ENCODE peak calls at places on chromosomes 2 and 18, in eight cellular contexts. A, Q, T, G, K, R, X and Z are unnamed samples.

GRCh38 chr2:25380023-25380422 is 38.3 kb upstream of the DNMT3A start:
- DNase-seq in A (peak), Q (no peak), T (no peak), G (no peak), K (no peak), R (no peak), X (no peak), Z (no peak)

GRCh38 chr2:189782221-189782671 is 1.9 kb downstream of the ORMDL1 start:
- DNase-seq in A (no peak), Q (peak), T (no peak), G (no peak), K (no peak), R (no peak), X (no peak), Z (no peak)

GRCh38 chr2:224524657-224525056 is 60.5 kb downstream of the CUL3 start:
- DNase-seq in A (no peak), Q (no peak), T (no peak), G (no peak), K (no peak), R (no peak), X (no peak), Z (no peak)

GRCh38 chr2:181072486-181072885 is 92.1 kb downstream of the UBE2E3 start:
- DNase-seq in A (no peak), Q (peak), T (no peak), G (no peak), K (no peak), R (no peak), X (no peak), Z (no peak)

GRCh38 chr2:207831569-207832248 is 62.0 kb upstream of the FZD5 start:
- DNase-seq in A (no peak), Q (no peak), T (no peak), G (no peak), K (no peak), R (no peak), X (no peak), Z (no peak)

GRCh38 chr18:62863629-62864028 is 148.3 kb downstream of the PHLPP1 start:
- DNase-seq in A (no peak), Q (peak), T (no peak), G (no peak), K (no peak), R (no peak), X (peak), Z (no peak)

GRCh38 chr18:60676807-60677206 is 304.2 kb upstream of the MC4R start:
- DNase-seq in A (no peak), Q (no peak), T (no peak), G (no peak), K (no peak), R (no peak), X (no peak), Z (no peak)

GRCh38 chr2:54388093-54388492 is 68.0 kb upstream of the SPTBN1 start:
- DNase-seq in A (no peak), Q (no peak), T (no peak), G (no peak), K (no peak), R (no peak), X (no peak), Z (no peak)

GRCh38 chr2:169265581-169265980 is 96.8 kb downstream of the LRP2 start:
- DNase-seq in A (no peak), Q (no peak), T (no peak), G (no peak), K (no peak), R (no peak), X (no peak), Z (no peak)

GRCh38 chr2:108169982-108170625 is 69.7 kb upstream of the SULT1C3 start:
- DNase-seq in A (no peak), Q (peak), T (no peak), G (peak), K (no peak), R (no peak), X (no peak), Z (peak)

GRCh38 chr2:118881490-118882129 is 34.2 kb upstream of the EN1 start:
- DNase-seq in A (peak), Q (peak), T (peak), G (peak), K (peak), R (no peak), X (peak), Z (peak)

GRCh38 chr2:223465793-223466192 is 136.4 kb downstream of the SCG2 start:
- DNase-seq in A (no peak), Q (peak), T (peak), G (no peak), K (no peak), R (peak), X (peak), Z (no peak)

GRCh38 chr2:228181098-228182019 is at the start of gene SPHKAP:
- DNase-seq in A (no peak), Q (no peak), T (no peak), G (peak), K (no peak), R (no peak), X (no peak), Z (no peak)

GRCh38 chr2:113886479-113887383 is 3.2 kb upstream of the ACTR3 start:
- DNase-seq in A (peak), Q (peak), T (peak), G (no peak), K (no peak), R (peak), X (peak), Z (no peak)

GRCh38 chr2:101946372-101946771 is 45.4 kb upstream of the IL1R2 start:
- DNase-seq in A (no peak), Q (no peak), T (no peak), G (no peak), K (no peak), R (no peak), X (no peak), Z (no peak)

GRCh38 chr2:19020144-19021099 is 338.0 kb downstream of the OSR1 start:
- DNase-seq in A (no peak), Q (peak), T (no peak), G (no peak), K (no peak), R (no peak), X (peak), Z (no peak)

GRCh38 chr2:70133521-70134348 is 46.5 kb downstream of the PCBP1 start:
- DNase-seq in A (peak), Q (peak), T (no peak), G (no peak), K (no peak), R (no peak), X (peak), Z (no peak)

GRCh38 chr18:35267161-35267651 is 22.8 kb downstream of the ZSCAN30 start:
- DNase-seq in A (no peak), Q (peak), T (no peak), G (peak), K (peak), R (peak), X (no peak), Z (no peak)

GRCh38 chr2:229701716-229702115 is 12.6 kb downstream of the DNER start:
- DNase-seq in A (no peak), Q (no peak), T (no peak), G (no peak), K (no peak), R (no peak), X (no peak), Z (no peak)

GRCh38 chr2:112156152-112156986 is 18.2 kb downstream of the FBLN7 start:
- DNase-seq in A (no peak), Q (peak), T (peak), G (no peak), K (no peak), R (no peak), X (peak), Z (no peak)

GRCh38 chr2:121376851-121377250 is 91.8 kb upstream of the TFCP2L1 start:
- DNase-seq in A (no peak), Q (peak), T (no peak), G (no peak), K (no peak), R (no peak), X (no peak), Z (no peak)

GRCh38 chr2:3188405-3188946 is 189.1 kb downstream of the EIPR1 start:
- DNase-seq in A (no peak), Q (no peak), T (no peak), G (no peak), K (no peak), R (no peak), X (no peak), Z (no peak)

GRCh38 chr18:31274915-31275314 is 43.0 kb upstream of the DSG1 start:
- DNase-seq in A (no peak), Q (peak), T (no peak), G (no peak), K (no peak), R (peak), X (peak), Z (peak)

GRCh38 chr2:96903318-96903717 is 33.4 kb upstream of the SEMA4C start:
- DNase-seq in A (no peak), Q (no peak), T (no peak), G (no peak), K (no peak), R (no peak), X (no peak), Z (peak)

GRCh38 chr2:219542931-219543595 is 546 bp downstream of the CHPF start:
- DNase-seq in A (no peak), Q (peak), T (no peak), G (no peak), K (no peak), R (no peak), X (peak), Z (peak)

GRCh38 chr18:32138332-32138731 is 46.7 kb downstream of the RNF138 start:
- DNase-seq in A (no peak), Q (no peak), T (no peak), G (no peak), K (no peak), R (no peak), X (no peak), Z (no peak)

GRCh38 chr2:69145204-69145603 is 132.2 kb downstream of the ANTXR1 start:
- DNase-seq in A (no peak), Q (no peak), T (no peak), G (no peak), K (no peak), R (no peak), X (no peak), Z (no peak)

GRCh38 chr2:82481207-82481606 is 1977.9 kb downstream of the SUCLG1 start:
- DNase-seq in A (no peak), Q (no peak), T (no peak), G (no peak), K (no peak), R (no peak), X (no peak), Z (no peak)

GRCh38 chr2:25001329-25001637 is 29.5 kb upstream of the DNAJC27 start:
- DNase-seq in A (no peak), Q (no peak), T (no peak), G (no peak), K (no peak), R (no peak), X (no peak), Z (no peak)

GRCh38 chr2:174829550-174829949 is 65.3 kb upstream of the CHRNA1 start:
- DNase-seq in A (no peak), Q (no peak), T (no peak), G (no peak), K (no peak), R (no peak), X (no peak), Z (no peak)

GRCh38 chr2:222311321-222311977 is 12.7 kb upstream of the PAX3 start:
- DNase-seq in A (peak), Q (peak), T (no peak), G (no peak), K (no peak), R (no peak), X (no peak), Z (no peak)

GRCh38 chr2:233414777-233415570 is 60.7 kb downstream of the DGKD start:
- DNase-seq in A (no peak), Q (no peak), T (peak), G (no peak), K (no peak), R (peak), X (peak), Z (no peak)

GRCh38 chr2:70029814-70030409 is 57.4 kb upstream of the PCBP1 start:
- DNase-seq in A (no peak), Q (peak), T (no peak), G (no peak), K (no peak), R (peak), X (peak), Z (peak)